ENCODE peak calls at places on chromosomes 16 and 17, in nine cellular contexts. U, E, B, H, V, D, Z, F and J are unnamed samples.

GRCh38 chr16:87822002-87822390 is 47.3 kb downstream of the SLC7A5 start:
- DNase-seq in U (no peak), E (no peak), B (no peak), H (no peak), V (no peak), D (no peak), Z (no peak), F (no peak), J (no peak)

GRCh38 chr17:47897561-47897960 is 1.5 kb downstream of the SP2 start:
- DNase-seq in U (no peak), E (no peak), B (no peak), H (peak; percentile 33), V (no peak), D (peak; percentile 44), Z (no peak), F (no peak), J (no peak)

GRCh38 chr16:19735074-19735867 is 17.2 kb downstream of the IQCK start:
- DNase-seq in U (peak; percentile 80), E (peak; percentile 80), B (no peak), H (no peak), V (no peak), D (no peak), Z (no peak), F (no peak), J (no peak)

GRCh38 chr17:77441130-77441920 is 300.6 kb downstream of the SEC14L1 start:
- DNase-seq in U (no peak), E (no peak), B (no peak), H (no peak), V (no peak), D (no peak), Z (no peak), F (peak; percentile 67), J (no peak)

GRCh38 chr17:31582151-31582907 is 190.9 kb downstream of the RAB11FIP4 start:
- DNase-seq in U (peak; percentile 81), E (peak; percentile 66), B (peak; percentile 87), H (no peak), V (no peak), D (no peak), Z (no peak), F (no peak), J (no peak)

GRCh38 chr17:17119106-17119505 is 76.8 kb downstream of the MPRIP start:
- DNase-seq in U (peak; percentile 62), E (peak; percentile 83), B (no peak), H (no peak), V (no peak), D (no peak), Z (no peak), F (no peak), J (no peak)

GRCh38 chr17:17401271-17401781 is 75.5 kb upstream of the MED9 start:
- DNase-seq in U (peak; percentile 53), E (no peak), B (no peak), H (peak; percentile 86), V (no peak), D (peak; percentile 4), Z (no peak), F (no peak), J (peak; percentile 80)

GRCh38 chr16:12675852-12676251 is 127.8 kb downstream of the CPPED1 start:
- DNase-seq in U (no peak), E (no peak), B (no peak), H (no peak), V (no peak), D (peak; percentile 8), Z (no peak), F (no peak), J (no peak)

GRCh38 chr17:45248132-45248936 is 13.6 kb downstream of the SPATA32 start:
- DNase-seq in U (peak; percentile 80), E (peak; percentile 76), B (no peak), H (peak; percentile 92), V (no peak), D (peak; percentile 65), Z (no peak), F (peak; percentile 77), J (peak; percentile 85)

GRCh38 chr16:86812363-86812970 is 234.1 kb downstream of the FOXL1 start:
- DNase-seq in U (no peak), E (no peak), B (no peak), H (no peak), V (no peak), D (no peak), Z (no peak), F (no peak), J (no peak)

GRCh38 chr16:29107299-29107698 is 122.4 kb downstream of the LAT start:
- DNase-seq in U (no peak), E (peak; percentile 49), B (no peak), H (peak; percentile 88), V (no peak), D (no peak), Z (no peak), F (no peak), J (peak; percentile 68)

GRCh38 chr17:48215583-48216139 is 108.1 kb downstream of the SNX11 start:
- DNase-seq in U (no peak), E (no peak), B (no peak), H (peak; percentile 87), V (peak; percentile 26), D (peak; percentile 31), Z (no peak), F (no peak), J (peak; percentile 82)

GRCh38 chr17:76370261-76370993 is 14.0 kb upstream of the SPHK1 start:
- DNase-seq in U (peak; percentile 34), E (peak; percentile 47), B (peak; percentile 84), H (no peak), V (peak; percentile 65), D (peak; percentile 95), Z (no peak), F (no peak), J (peak; percentile 62)

GRCh38 chr17:77834170-77835115 is 124.1 kb upstream of the TNRC6C start:
- DNase-seq in U (peak; percentile 22), E (peak; percentile 66), B (peak; percentile 92), H (peak; percentile 95), V (peak; percentile 59), D (peak; percentile 78), Z (no peak), F (peak; percentile 44), J (no peak)

GRCh38 chr16:50213939-50214519 is 52.3 kb upstream of the ADCY7 start:
- DNase-seq in U (no peak), E (no peak), B (no peak), H (no peak), V (peak; percentile 48), D (peak; percentile 46), Z (no peak), F (no peak), J (peak; percentile 52)

GRCh38 chr17:1481736-1482135 is 10.8 kb downstream of the MYO1C start:
- DNase-seq in U (no peak), E (peak; percentile 61), B (no peak), H (no peak), V (no peak), D (no peak), Z (no peak), F (no peak), J (no peak)

GRCh38 chr17:64090144-64090543 is 39.8 kb downstream of the ERN1 start:
- DNase-seq in U (no peak), E (no peak), B (no peak), H (no peak), V (no peak), D (no peak), Z (no peak), F (no peak), J (no peak)
- H3K4me1 ChIP-seq in U (peaks cover 4% of the 10 kb centered on the region), E (peaks cover 83% of the 10 kb centered on the region), B (no peaks in the 10 kb centered on the region), H (no peaks in the 10 kb centered on the region), V (no peaks in the 10 kb centered on the region), D (peaks cover 8% of the 10 kb centered on the region), Z (peaks cover 7% of the 10 kb centered on the region), F (peaks cover 10% of the 10 kb centered on the region), J (peaks cover 11% of the 10 kb centered on the region)

DNA sequence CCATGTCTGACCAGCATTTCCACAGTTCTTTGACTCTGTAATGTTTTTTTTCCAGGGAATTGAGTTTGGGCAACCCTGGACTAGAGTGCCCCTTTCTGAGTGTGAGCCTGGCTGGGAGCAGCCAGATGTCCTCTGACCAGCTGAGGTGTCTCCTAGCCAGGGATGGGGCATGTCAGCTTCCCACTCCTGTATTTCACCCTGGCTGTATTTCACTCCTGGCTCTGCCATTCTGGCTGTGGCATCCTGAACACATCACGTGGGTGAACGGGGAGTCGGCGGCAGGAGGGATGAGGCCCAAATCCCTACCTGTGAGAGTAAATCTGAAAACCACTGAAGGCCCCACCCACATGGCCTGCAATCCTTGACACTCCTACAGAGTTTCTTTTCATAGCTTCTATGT is 31.3 kb downstream of the KDM8 start:
- DNase-seq in U (no peak), E (no peak), B (peak; percentile 57), H (no peak), V (no peak), D (no peak), Z (no peak), F (no peak), J (no peak)
- H3K4me1 ChIP-seq in U (peaks cover 7% of the 10 kb centered on the region), E (peaks cover 82% of the 10 kb centered on the region), B (peaks cover 28% of the 10 kb centered on the region), H (no peaks in the 10 kb centered on the region), V (peaks cover 31% of the 10 kb centered on the region), D (peaks cover 25% of the 10 kb centered on the region), Z (peaks cover 47% of the 10 kb centered on the region), F (peaks cover 90% of the 10 kb centered on the region), J (no peaks in the 10 kb centered on the region)

DNA sequence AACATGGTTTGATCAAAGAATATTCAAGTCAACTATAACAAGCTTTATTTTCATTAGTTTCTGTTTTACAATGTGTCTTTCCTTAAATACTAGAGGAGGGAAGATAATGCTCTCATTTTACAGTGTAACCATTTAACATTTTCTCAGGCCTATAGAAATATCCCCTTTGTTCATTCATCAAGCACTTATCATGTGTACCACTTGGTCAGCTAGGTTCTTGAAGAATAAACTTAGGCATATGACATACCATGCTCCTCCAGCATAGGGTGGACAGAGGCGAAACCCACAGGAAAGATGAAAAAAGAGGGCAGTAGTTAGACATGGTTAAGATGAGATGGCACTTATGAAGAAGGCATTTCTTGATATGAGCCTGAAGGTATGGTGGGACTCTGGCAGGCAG is 34.0 kb upstream of the HLF start:
- DNase-seq in U (no peak), E (no peak), B (no peak), H (no peak), V (no peak), D (no peak), Z (no peak), F (no peak), J (no peak)
- H3K4me1 ChIP-seq in U (no peaks in the 10 kb centered on the region), E (no peaks in the 10 kb centered on the region), B (no peaks in the 10 kb centered on the region), H (no peaks in the 10 kb centered on the region), V (no peaks in the 10 kb centered on the region), D (no peaks in the 10 kb centered on the region), Z (no peaks in the 10 kb centered on the region), F (no peaks in the 10 kb centered on the region), J (no peaks in the 10 kb centered on the region)

GRCh38 chr16:23125277-23125676 is 24.0 kb downstream of the USP31 start:
- DNase-seq in U (no peak), E (no peak), B (no peak), H (no peak), V (no peak), D (no peak), Z (no peak), F (no peak), J (no peak)
- H3K4me1 ChIP-seq in U (no peaks in the 10 kb centered on the region), E (peaks cover 20% of the 10 kb centered on the region), B (peaks cover 55% of the 10 kb centered on the region), H (no peaks in the 10 kb centered on the region), V (peaks cover 4% of the 10 kb centered on the region), D (peaks cover 39% of the 10 kb centered on the region), Z (peaks cover 8% of the 10 kb centered on the region), F (no peaks in the 10 kb centered on the region), J (peaks cover 29% of the 10 kb centered on the region)